ENCODE peak calls at places on chromosomes 5 and 9, in six cellular contexts. Z is cardiac fibroblast, G is Peyer's patch, V is WERI-Rb-1, M is HepG2, H is transverse colon. N is an unnamed sample.

GRCh38 chr5:74182603-74183002 is 457.9 kb downstream of the ENC1 start:
- DNase-seq in Z (no peak), G (no peak), V (no peak), M (no peak), H (no peak), N (no peak)

GRCh38 chr9:88828492-88828974 is 162.7 kb upstream of the S1PR3 start:
- DNase-seq in Z (no peak), G (no peak), V (no peak), M (no peak), H (no peak), N (no peak)

GRCh38 chr9:100561256-100561655 is 16.6 kb upstream of the CAVIN4 start:
- DNase-seq in Z (no peak), G (no peak), V (no peak), M (no peak), H (no peak), N (no peak)

GRCh38 chr5:39217365-39218281 is 1.7 kb downstream of the FYB1 start:
- DNase-seq in Z (peak), G (peak), V (peak), M (peak), H (peak), N (no peak)

GRCh38 chr9:29214702-29215248 is 1641.5 kb upstream of the C9orf72 start:
- DNase-seq in Z (no peak), G (no peak), V (peak), M (no peak), H (no peak), N (no peak)

GRCh38 chr5:159038907-159039306 is 60.8 kb downstream of the EBF1 start:
- DNase-seq in Z (peak), G (no peak), V (no peak), M (no peak), H (no peak), N (no peak)

GRCh38 chr5:83179966-83180365 is 102.6 kb downstream of the XRCC4 start:
- DNase-seq in Z (no peak), G (no peak), V (no peak), M (no peak), H (no peak), N (no peak)

GRCh38 chr9:72356019-72356653 is 8.9 kb downstream of the ZFAND5 start:
- DNase-seq in Z (peak), G (no peak), V (no peak), M (no peak), H (no peak), N (no peak)

GRCh38 chr5:96087939-96088338 is 126.3 kb upstream of the ELL2 start:
- DNase-seq in Z (no peak), G (no peak), V (no peak), M (no peak), H (no peak), N (no peak)

GRCh38 chr9:976805-977360 is 428 bp downstream of the DMRT3 start:
- DNase-seq in Z (no peak), G (no peak), V (peak), M (no peak), H (no peak), N (no peak)

GRCh38 chr9:27154923-27155322 is 45.9 kb downstream of the TEK start:
- DNase-seq in Z (peak), G (no peak), V (no peak), M (no peak), H (no peak), N (no peak)

GRCh38 chr5:159199780-159200179 is 9.6 kb downstream of the RNF145 start:
- DNase-seq in Z (no peak), G (no peak), V (no peak), M (no peak), H (no peak), N (no peak)

GRCh38 chr9:122228191-122228905 is 409 bp downstream of the LHX6 start:
- DNase-seq in Z (no peak), G (no peak), V (no peak), M (no peak), H (no peak), N (no peak)

GRCh38 chr9:87630846-87631245 is 95.1 kb upstream of the CTSL start:
- DNase-seq in Z (no peak), G (no peak), V (no peak), M (no peak), H (no peak), N (no peak)
- TF ChIP-seq CTCF in Z (no peak), G (no peak), V (no peak), M (no peak), H (no peak), N (no peak)

GRCh38 chr5:151107738-151108520 is 27.1 kb upstream of the TNIP1 start:
- DNase-seq in Z (peak), G (no peak), V (no peak), M (no peak), H (peak), N (no peak)
- TF ChIP-seq CTCF in Z (no peak), G (no peak), V (no peak), M (no peak), H (no peak), N (no peak)

GRCh38 chr9:118439446-118439845 is 735.2 kb downstream of the TLR4 start:
- DNase-seq in Z (no peak), G (no peak), V (no peak), M (no peak), H (peak), N (no peak)
- TF ChIP-seq CTCF in Z (no peak), G (no peak), V (no peak), M (no peak), H (no peak), N (no peak)

DNA sequence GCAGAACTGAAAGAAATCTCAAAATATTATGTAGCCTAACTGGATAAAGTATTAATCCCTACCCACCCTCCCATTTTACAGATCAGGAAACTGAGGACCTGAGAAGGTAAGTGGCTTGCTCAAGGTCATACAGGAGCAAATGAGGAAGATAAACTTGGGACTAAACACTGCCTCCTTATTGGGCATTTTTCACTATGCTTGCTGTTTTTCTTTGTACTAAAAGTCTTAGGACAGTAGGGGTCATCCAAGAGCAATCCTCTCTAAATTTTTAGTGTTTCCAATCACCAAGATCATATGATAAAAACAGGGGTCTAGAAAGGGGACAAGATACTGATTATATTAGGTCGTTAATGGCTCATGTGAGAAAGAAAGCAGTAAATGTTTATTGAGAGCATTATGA is 80.8 kb downstream of the RORB start:
- DNase-seq in Z (peak), G (no peak), V (no peak), M (peak), H (no peak), N (no peak)
- TF ChIP-seq CTCF in Z (peak), G (no peak), V (peak), M (peak), H (no peak), N (no peak)